ENCODE peak calls at places on chromosome 18, in eight cellular contexts. One of them, this sample, is unnamed.

GRCh38 chr18:32773187-32773712 is 427 bp upstream of the KLHL14 start:
- DNase-seq in testis: no peak
- DNase-seq in H1: no peak
- DNase-seq in stomach: no peak
- DNase-seq in breast epithelium: no peak
- DNase-seq in HCT116: no peak
- DNase-seq in Peyer's patch: no peak
- DNase-seq in transverse colon: no peak
- DNase-seq in this sample: no peak

GRCh38 chr18:23032030-23032582 is 99.0 kb downstream of the RBBP8 start:
- DNase-seq in testis: no peak
- DNase-seq in stomach: no peak
- DNase-seq in Peyer's patch: no peak
- DNase-seq in HCT116: no peak
- DNase-seq in transverse colon: no peak
- DNase-seq in H1: no peak
- DNase-seq in breast epithelium: no peak
- DNase-seq in this sample: no peak

GRCh38 chr18:40810371-40810770 is 1144.7 kb upstream of the PIK3C3 start:
- DNase-seq in stomach: no peak
- DNase-seq in HCT116: no peak
- DNase-seq in testis: no peak
- DNase-seq in H1: no peak
- DNase-seq in transverse colon: no peak
- DNase-seq in Peyer's patch: no peak
- DNase-seq in breast epithelium: no peak
- DNase-seq in this sample: no peak

GRCh38 chr18:56000041-56000440 is 412.0 kb upstream of the TCF4 start:
- DNase-seq in H1: no peak
- DNase-seq in Peyer's patch: no peak
- DNase-seq in testis: no peak
- DNase-seq in transverse colon: no peak
- DNase-seq in breast epithelium: no peak
- DNase-seq in stomach: no peak
- DNase-seq in HCT116: no peak
- DNase-seq in this sample: no peak

GRCh38 chr18:32060026-32060425 is 31.6 kb upstream of the RNF138 start:
- DNase-seq in Peyer's patch: no peak
- DNase-seq in testis: no peak
- DNase-seq in stomach: no peak
- DNase-seq in breast epithelium: no peak
- DNase-seq in transverse colon: no peak
- DNase-seq in H1: no peak
- DNase-seq in HCT116: no peak
- DNase-seq in this sample: no peak

GRCh38 chr18:31965331-31965970 is 22.5 kb upstream of the TRAPPC8 start:
- DNase-seq in H1: no peak
- DNase-seq in Peyer's patch: no peak
- DNase-seq in stomach: no peak
- DNase-seq in breast epithelium: no peak
- DNase-seq in testis: no peak
- DNase-seq in transverse colon: no peak
- DNase-seq in HCT116: no peak
- DNase-seq in this sample: no peak

GRCh38 chr18:47373465-47373864 is 122.0 kb upstream of the SKOR2 start:
- DNase-seq in H1: no peak
- DNase-seq in Peyer's patch: no peak
- DNase-seq in HCT116: no peak
- DNase-seq in stomach: no peak
- DNase-seq in transverse colon: no peak
- DNase-seq in testis: no peak
- DNase-seq in breast epithelium: no peak
- DNase-seq in this sample: no peak

GRCh38 chr18:55114856-55115255 is 155.6 kb upstream of the CCDC68 start:
- DNase-seq in H1: no peak
- DNase-seq in stomach: no peak
- DNase-seq in HCT116: no peak
- DNase-seq in testis: no peak
- DNase-seq in Peyer's patch: no peak
- DNase-seq in breast epithelium: no peak
- DNase-seq in transverse colon: no peak
- DNase-seq in this sample: no peak

GRCh38 chr18:12403601-12404506 is 3.9 kb upstream of the PRELID3A start:
- DNase-seq in testis: no peak
- DNase-seq in breast epithelium: no peak
- DNase-seq in HCT116: peak
- DNase-seq in stomach: no peak
- DNase-seq in Peyer's patch: no peak
- DNase-seq in transverse colon: no peak
- DNase-seq in H1: no peak
- DNase-seq in this sample: no peak

GRCh38 chr18:12086249-12086648 is 7.4 kb upstream of the ANKRD62 start:
- DNase-seq in stomach: peak
- DNase-seq in breast epithelium: no peak
- DNase-seq in transverse colon: peak
- DNase-seq in Peyer's patch: peak
- DNase-seq in H1: no peak
- DNase-seq in HCT116: no peak
- DNase-seq in testis: no peak
- DNase-seq in this sample: no peak

GRCh38 chr18:42620585-42620984 is 494.9 kb downstream of the RIT2 start:
- DNase-seq in Peyer's patch: no peak
- DNase-seq in HCT116: no peak
- DNase-seq in stomach: no peak
- DNase-seq in testis: no peak
- DNase-seq in transverse colon: no peak
- DNase-seq in H1: no peak
- DNase-seq in breast epithelium: no peak
- DNase-seq in this sample: no peak

GRCh38 chr18:45284174-45284573 is 331.1 kb upstream of the SLC14A2 start:
- DNase-seq in breast epithelium: no peak
- DNase-seq in testis: no peak
- DNase-seq in HCT116: no peak
- DNase-seq in transverse colon: no peak
- DNase-seq in Peyer's patch: no peak
- DNase-seq in H1: no peak
- DNase-seq in stomach: no peak
- DNase-seq in this sample: no peak

GRCh38 chr18:30163573-30163972 is 879.0 kb downstream of the DSC3 start:
- DNase-seq in Peyer's patch: no peak
- DNase-seq in breast epithelium: no peak
- DNase-seq in HCT116: no peak
- DNase-seq in H1: no peak
- DNase-seq in transverse colon: no peak
- DNase-seq in stomach: no peak
- DNase-seq in testis: no peak
- DNase-seq in this sample: no peak

GRCh38 chr18:32683044-32683443 is 89.8 kb downstream of the KLHL14 start:
- DNase-seq in stomach: no peak
- DNase-seq in Peyer's patch: no peak
- DNase-seq in testis: no peak
- DNase-seq in H1: no peak
- DNase-seq in HCT116: no peak
- DNase-seq in transverse colon: no peak
- DNase-seq in breast epithelium: no peak
- DNase-seq in this sample: no peak

GRCh38 chr18:46711444-46711863 is 45.4 kb downstream of the ST8SIA5 start:
- DNase-seq in breast epithelium: no peak
- DNase-seq in Peyer's patch: no peak
- DNase-seq in H1: no peak
- DNase-seq in testis: no peak
- DNase-seq in transverse colon: no peak
- DNase-seq in HCT116: no peak
- DNase-seq in stomach: no peak
- DNase-seq in this sample: no peak

GRCh38 chr18:49020621-49021021 is 69.9 kb upstream of the SMAD7 start:
- DNase-seq in Peyer's patch: no peak
- DNase-seq in breast epithelium: peak
- DNase-seq in testis: no peak
- DNase-seq in H1: no peak
- DNase-seq in stomach: peak
- DNase-seq in transverse colon: peak
- DNase-seq in HCT116: no peak
- DNase-seq in this sample: no peak

GRCh38 chr18:57959278-57959677 is 84.7 kb upstream of the NEDD4L start:
- DNase-seq in stomach: peak
- DNase-seq in breast epithelium: no peak
- DNase-seq in testis: peak
- DNase-seq in H1: no peak
- DNase-seq in Peyer's patch: peak
- DNase-seq in HCT116: peak
- DNase-seq in transverse colon: peak
- DNase-seq in this sample: no peak

GRCh38 chr18:39523281-39523680 is 1957.7 kb upstream of the CELF4 start:
- DNase-seq in stomach: no peak
- DNase-seq in breast epithelium: no peak
- DNase-seq in HCT116: peak
- DNase-seq in Peyer's patch: no peak
- DNase-seq in H1: no peak
- DNase-seq in transverse colon: no peak
- DNase-seq in testis: no peak
- DNase-seq in this sample: no peak

GRCh38 chr18:50092250-50092780 is 102.6 kb downstream of the MYO5B start:
- DNase-seq in H1: no peak
- DNase-seq in testis: no peak
- DNase-seq in Peyer's patch: no peak
- DNase-seq in breast epithelium: no peak
- DNase-seq in transverse colon: peak
- DNase-seq in HCT116: no peak
- DNase-seq in stomach: no peak
- DNase-seq in this sample: no peak

GRCh38 chr18:70368903-70369302 is 80.1 kb downstream of the SOCS6 start:
- DNase-seq in testis: no peak
- DNase-seq in transverse colon: no peak
- DNase-seq in H1: no peak
- DNase-seq in stomach: no peak
- DNase-seq in breast epithelium: no peak
- DNase-seq in Peyer's patch: no peak
- DNase-seq in HCT116: no peak
- DNase-seq in this sample: no peak

GRCh38 chr18:31105733-31106132 is 3.5 kb upstream of the DSC2 start:
- DNase-seq in Peyer's patch: no peak
- DNase-seq in breast epithelium: no peak
- DNase-seq in stomach: no peak
- DNase-seq in transverse colon: no peak
- DNase-seq in testis: no peak
- DNase-seq in HCT116: no peak
- DNase-seq in H1: no peak
- DNase-seq in this sample: no peak

DNA sequence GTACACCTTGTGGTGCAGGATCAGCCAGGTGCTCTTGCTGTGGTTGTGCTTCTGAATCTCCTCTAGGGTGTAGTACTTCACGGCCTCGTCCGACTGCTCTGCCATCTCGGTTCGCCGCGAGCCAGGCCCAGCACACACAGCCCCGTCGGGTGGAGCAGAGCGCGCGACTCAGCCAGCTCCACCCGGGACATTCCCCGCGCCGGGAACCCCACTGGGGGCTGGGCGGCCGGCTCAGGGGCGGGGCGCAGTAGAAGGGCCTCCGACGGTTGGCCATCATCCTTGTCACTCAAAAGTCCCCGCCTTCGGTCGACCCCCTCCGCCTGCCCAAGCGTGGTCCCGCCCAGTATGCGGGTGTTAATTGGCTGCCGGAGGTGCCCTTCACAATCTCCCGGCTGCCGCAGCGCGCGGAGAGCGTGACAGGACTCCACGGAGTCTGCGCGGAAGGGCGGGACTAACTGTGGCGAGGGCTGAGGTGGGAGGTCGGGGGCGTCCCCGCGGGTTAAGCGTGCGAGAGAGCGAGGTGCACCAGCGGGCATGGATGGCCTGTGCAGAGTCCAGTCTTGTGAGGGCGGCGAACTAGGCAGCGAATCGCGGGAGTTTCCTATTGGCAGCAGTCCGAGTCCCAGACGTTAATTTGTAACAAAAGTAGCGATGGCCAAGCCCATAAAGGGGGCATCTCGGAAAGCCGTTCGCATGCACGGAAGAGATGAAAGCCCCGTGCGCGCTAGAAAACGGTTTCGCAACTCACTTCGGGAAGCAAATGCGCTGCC is at the start of gene CYB5A:
- DNase-seq in HCT116: peak
- DNase-seq in transverse colon: peak
- DNase-seq in H1: peak
- DNase-seq in stomach: peak
- DNase-seq in testis: peak
- DNase-seq in Peyer's patch: peak
- DNase-seq in breast epithelium: peak
- DNase-seq in this sample: peak
- TF ChIP-seq POLR2A in HCT116: no peak
- TF ChIP-seq POLR2A in transverse colon: peak
- TF ChIP-seq POLR2A in H1: no peak
- TF ChIP-seq POLR2A in stomach: peak
- TF ChIP-seq POLR2A in testis: no peak
- TF ChIP-seq POLR2A in Peyer's patch: peak
- TF ChIP-seq POLR2A in breast epithelium: no peak
- TF ChIP-seq POLR2A in this sample: no peak

GRCh38 chr18:65523461-65523860 is 227.4 kb upstream of the CDH7 start:
- DNase-seq in stomach: no peak
- DNase-seq in Peyer's patch: no peak
- DNase-seq in H1: peak
- DNase-seq in testis: no peak
- DNase-seq in transverse colon: no peak
- DNase-seq in HCT116: no peak
- DNase-seq in breast epithelium: no peak
- DNase-seq in this sample: no peak
- TF ChIP-seq CTCF in stomach: no peak
- TF ChIP-seq CTCF in Peyer's patch: no peak
- TF ChIP-seq CTCF in H1: peak
- TF ChIP-seq CTCF in testis: no peak
- TF ChIP-seq CTCF in transverse colon: no peak
- TF ChIP-seq CTCF in HCT116: no peak
- TF ChIP-seq CTCF in breast epithelium: no peak
- TF ChIP-seq CTCF in this sample: no peak

DNA sequence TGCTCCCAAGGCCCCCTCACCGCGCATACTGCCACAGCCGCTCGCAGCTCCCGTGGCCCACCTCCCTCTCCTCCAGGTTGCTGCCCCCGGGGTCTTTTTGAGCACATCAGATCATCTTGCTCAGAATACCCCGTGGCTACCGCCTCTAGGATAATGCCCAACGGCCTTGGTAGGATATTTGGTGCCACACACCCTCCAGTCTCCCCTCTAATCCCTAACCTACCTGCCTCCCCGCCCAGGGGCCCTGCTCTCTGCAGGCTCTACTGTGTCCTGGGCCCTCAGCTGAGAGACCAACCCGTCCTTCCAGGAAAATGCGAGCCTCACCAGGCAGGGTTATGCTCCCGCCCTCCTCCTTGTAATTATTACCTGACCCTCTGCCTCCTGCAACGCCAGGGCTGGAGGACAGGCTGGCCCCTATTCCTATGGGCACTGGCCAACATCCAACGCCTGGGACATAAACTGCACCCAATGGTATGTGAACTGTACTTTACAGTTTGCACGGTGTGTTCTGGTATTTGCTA is 1.5 kb upstream of the MTCL1 start:
- DNase-seq in testis: no peak
- DNase-seq in Peyer's patch: no peak
- DNase-seq in HCT116: no peak
- DNase-seq in transverse colon: no peak
- DNase-seq in breast epithelium: no peak
- DNase-seq in stomach: no peak
- DNase-seq in H1: no peak
- DNase-seq in this sample: no peak
- TF ChIP-seq POLR2A in testis: no peak
- TF ChIP-seq POLR2A in Peyer's patch: no peak
- TF ChIP-seq POLR2A in HCT116: no peak
- TF ChIP-seq POLR2A in transverse colon: no peak
- TF ChIP-seq POLR2A in breast epithelium: no peak
- TF ChIP-seq POLR2A in stomach: no peak
- TF ChIP-seq POLR2A in H1: no peak
- TF ChIP-seq POLR2A in this sample: no peak

GRCh38 chr18:72530622-72531021 is 13.5 kb downstream of the CBLN2 start:
- DNase-seq in transverse colon: no peak
- DNase-seq in stomach: no peak
- DNase-seq in H1: no peak
- DNase-seq in HCT116: no peak
- DNase-seq in testis: no peak
- DNase-seq in Peyer's patch: no peak
- DNase-seq in breast epithelium: no peak
- DNase-seq in this sample: no peak
- TF ChIP-seq CTCF in transverse colon: no peak
- TF ChIP-seq CTCF in stomach: no peak
- TF ChIP-seq CTCF in H1: no peak
- TF ChIP-seq CTCF in HCT116: no peak
- TF ChIP-seq CTCF in testis: no peak
- TF ChIP-seq CTCF in Peyer's patch: no peak
- TF ChIP-seq CTCF in breast epithelium: no peak
- TF ChIP-seq CTCF in this sample: no peak